ENCODE peak calls at places on chromosome 1, in six cellular contexts. One of them, this sample, is unnamed.

GRCh38 chr1:189628857-189629256 is 848.8 kb downstream of the BRINP3 start:
- DNase-seq in adrenal gland: no peak
- DNase-seq in pancreas: no peak
- DNase-seq in CD4-positive, alpha-beta memory T cell: no peak
- DNase-seq in lung: no peak
- DNase-seq in heart left ventricle: no peak
- DNase-seq in this sample: no peak

GRCh38 chr1:65067491-65068201 is 80.4 kb upstream of the AK4 start:
- DNase-seq in CD4-positive, alpha-beta memory T cell: peak; percentile 69
- DNase-seq in pancreas: peak; percentile 81
- DNase-seq in lung: peak; percentile 72
- DNase-seq in adrenal gland: peak; percentile 85
- DNase-seq in heart left ventricle: peak; percentile 85
- DNase-seq in this sample: peak; percentile 74

GRCh38 chr1:226985839-226986463 is 45.9 kb downstream of the COQ8A start:
- DNase-seq in adrenal gland: peak; percentile 42
- DNase-seq in lung: no peak
- DNase-seq in pancreas: no peak
- DNase-seq in CD4-positive, alpha-beta memory T cell: no peak
- DNase-seq in heart left ventricle: peak; percentile 53
- DNase-seq in this sample: no peak

GRCh38 chr1:168320805-168321577 is 40.3 kb downstream of the TBX19 start:
- DNase-seq in adrenal gland: peak; percentile 68
- DNase-seq in heart left ventricle: no peak
- DNase-seq in pancreas: no peak
- DNase-seq in CD4-positive, alpha-beta memory T cell: no peak
- DNase-seq in lung: no peak
- DNase-seq in this sample: no peak

GRCh38 chr1:208950206-208950605 is 633.3 kb upstream of the CAMK1G start:
- DNase-seq in pancreas: no peak
- DNase-seq in lung: no peak
- DNase-seq in heart left ventricle: no peak
- DNase-seq in CD4-positive, alpha-beta memory T cell: no peak
- DNase-seq in adrenal gland: no peak
- DNase-seq in this sample: no peak

GRCh38 chr1:145782166-145783099 is 41.5 kb downstream of the RNF115 start:
- DNase-seq in adrenal gland: no peak
- DNase-seq in heart left ventricle: no peak
- DNase-seq in pancreas: no peak
- DNase-seq in lung: no peak
- DNase-seq in CD4-positive, alpha-beta memory T cell: no peak
- DNase-seq in this sample: no peak

GRCh38 chr1:77511440-77511840 is 171.0 kb downstream of the ZZZ3 start:
- DNase-seq in lung: no peak
- DNase-seq in pancreas: no peak
- DNase-seq in heart left ventricle: no peak
- DNase-seq in adrenal gland: no peak
- DNase-seq in CD4-positive, alpha-beta memory T cell: no peak
- DNase-seq in this sample: no peak

GRCh38 chr1:225572422-225572821 is 80.5 kb downstream of the ENAH start:
- DNase-seq in lung: no peak
- DNase-seq in CD4-positive, alpha-beta memory T cell: no peak
- DNase-seq in adrenal gland: no peak
- DNase-seq in pancreas: no peak
- DNase-seq in heart left ventricle: no peak
- DNase-seq in this sample: no peak

GRCh38 chr1:155005076-155005971 is 2.7 kb downstream of the ZBTB7B start:
- DNase-seq in lung: peak; percentile 82
- DNase-seq in pancreas: peak; percentile 83
- DNase-seq in heart left ventricle: peak; percentile 89
- DNase-seq in CD4-positive, alpha-beta memory T cell: peak; percentile 57
- DNase-seq in adrenal gland: peak; percentile 91
- DNase-seq in this sample: no peak

GRCh38 chr1:71089536-71090270 is 8.9 kb upstream of the ZRANB2 start:
- DNase-seq in CD4-positive, alpha-beta memory T cell: no peak
- DNase-seq in heart left ventricle: no peak
- DNase-seq in pancreas: no peak
- DNase-seq in adrenal gland: no peak
- DNase-seq in lung: no peak
- DNase-seq in this sample: no peak

GRCh38 chr1:154992721-154993571 is 440 bp upstream of the LENEP start:
- DNase-seq in adrenal gland: peak; percentile 30
- DNase-seq in CD4-positive, alpha-beta memory T cell: no peak
- DNase-seq in lung: no peak
- DNase-seq in heart left ventricle: peak; percentile 20
- DNase-seq in pancreas: no peak
- DNase-seq in this sample: no peak

GRCh38 chr1:184036517-184036949 is 995 bp downstream of the COLGALT2 start:
- DNase-seq in lung: no peak
- DNase-seq in adrenal gland: peak; percentile 55
- DNase-seq in pancreas: peak; percentile 64
- DNase-seq in heart left ventricle: peak; percentile 71
- DNase-seq in CD4-positive, alpha-beta memory T cell: no peak
- DNase-seq in this sample: no peak

GRCh38 chr1:107432108-107432507 is 291.3 kb downstream of the NTNG1 start:
- DNase-seq in CD4-positive, alpha-beta memory T cell: no peak
- DNase-seq in pancreas: no peak
- DNase-seq in heart left ventricle: no peak
- DNase-seq in adrenal gland: no peak
- DNase-seq in lung: no peak
- DNase-seq in this sample: no peak

GRCh38 chr1:169109561-169110134 is 3.2 kb downstream of the ATP1B1 start:
- DNase-seq in lung: peak; percentile 85
- DNase-seq in pancreas: peak; percentile 82
- DNase-seq in adrenal gland: peak; percentile 90
- DNase-seq in heart left ventricle: peak; percentile 69
- DNase-seq in CD4-positive, alpha-beta memory T cell: no peak
- DNase-seq in this sample: no peak

GRCh38 chr1:193417945-193418744 is 231.7 kb upstream of the B3GALT2 start:
- DNase-seq in CD4-positive, alpha-beta memory T cell: no peak
- DNase-seq in heart left ventricle: no peak
- DNase-seq in lung: no peak
- DNase-seq in adrenal gland: no peak
- DNase-seq in pancreas: no peak
- DNase-seq in this sample: no peak

GRCh38 chr1:104780470-104781078 is 1030.9 kb downstream of the AMY1C start:
- DNase-seq in lung: no peak
- DNase-seq in heart left ventricle: no peak
- DNase-seq in CD4-positive, alpha-beta memory T cell: no peak
- DNase-seq in pancreas: no peak
- DNase-seq in adrenal gland: no peak
- DNase-seq in this sample: peak; percentile 35

GRCh38 chr1:28456078-28456477 is 49.8 kb upstream of the RCC1 start:
- DNase-seq in heart left ventricle: no peak
- DNase-seq in CD4-positive, alpha-beta memory T cell: no peak
- DNase-seq in pancreas: no peak
- DNase-seq in adrenal gland: no peak
- DNase-seq in lung: no peak
- DNase-seq in this sample: no peak

DNA sequence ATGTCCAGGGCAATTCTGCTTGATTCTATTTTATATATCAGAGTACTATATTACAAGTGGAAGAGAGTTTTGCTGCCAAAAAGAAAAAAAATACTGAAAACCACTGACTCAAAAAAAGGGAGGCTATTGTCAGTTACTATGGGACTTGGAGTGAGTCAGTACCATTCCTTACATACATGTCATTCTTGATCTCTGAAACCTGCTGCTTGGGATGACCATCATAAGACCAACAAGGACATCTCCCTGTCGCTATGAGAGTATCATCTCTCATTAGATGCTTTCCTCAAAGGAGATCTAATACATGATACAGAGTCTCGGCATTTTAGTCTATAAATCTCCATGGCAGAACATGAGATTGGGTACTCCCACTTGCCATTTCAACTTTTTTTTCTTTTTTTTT is 11.8 kb upstream of the INPP5B start:
- DNase-seq in pancreas: no peak
- DNase-seq in adrenal gland: no peak
- DNase-seq in lung: no peak
- DNase-seq in heart left ventricle: no peak
- DNase-seq in CD4-positive, alpha-beta memory T cell: no peak
- DNase-seq in this sample: no peak
- H3K36me3 ChIP-seq in pancreas: peaks cover 34% of the 10 kb centered on the region
- H3K36me3 ChIP-seq in adrenal gland: peaks cover 47% of the 10 kb centered on the region
- H3K36me3 ChIP-seq in lung: peaks cover 24% of the 10 kb centered on the region
- H3K36me3 ChIP-seq in heart left ventricle: peaks cover 56% of the 10 kb centered on the region
- H3K36me3 ChIP-seq in CD4-positive, alpha-beta memory T cell: peaks cover 40% of the 10 kb centered on the region
- H3K36me3 ChIP-seq in this sample: peaks cover 22% of the 10 kb centered on the region

GRCh38 chr1:18111605-18112297 is 4.2 kb downstream of the IGSF21 start:
- DNase-seq in lung: no peak
- DNase-seq in adrenal gland: no peak
- DNase-seq in pancreas: no peak
- DNase-seq in heart left ventricle: no peak
- DNase-seq in CD4-positive, alpha-beta memory T cell: no peak
- DNase-seq in this sample: no peak

GRCh38 chr1:18112611-18113010 is 5.0 kb downstream of the IGSF21 start:
- DNase-seq in CD4-positive, alpha-beta memory T cell: no peak
- DNase-seq in lung: no peak
- DNase-seq in heart left ventricle: no peak
- DNase-seq in adrenal gland: no peak
- DNase-seq in pancreas: no peak
- DNase-seq in this sample: no peak

GRCh38 chr1:18118078-18118477 is 10.5 kb downstream of the IGSF21 start:
- DNase-seq in lung: no peak
- DNase-seq in CD4-positive, alpha-beta memory T cell: no peak
- DNase-seq in pancreas: no peak
- DNase-seq in heart left ventricle: peak; percentile 51
- DNase-seq in adrenal gland: peak; percentile 40
- DNase-seq in this sample: no peak

GRCh38 chr1:18116777-18117176 is 9.2 kb downstream of the IGSF21 start:
- DNase-seq in pancreas: no peak
- DNase-seq in lung: no peak
- DNase-seq in CD4-positive, alpha-beta memory T cell: no peak
- DNase-seq in heart left ventricle: no peak
- DNase-seq in adrenal gland: no peak
- DNase-seq in this sample: no peak

GRCh38 chr1:18114726-18115410 is 7.3 kb downstream of the IGSF21 start:
- DNase-seq in lung: no peak
- DNase-seq in pancreas: no peak
- DNase-seq in adrenal gland: no peak
- DNase-seq in heart left ventricle: no peak
- DNase-seq in CD4-positive, alpha-beta memory T cell: no peak
- DNase-seq in this sample: no peak
- H3K36me3 ChIP-seq in lung: no peaks in the 10 kb centered on the region
- H3K36me3 ChIP-seq in pancreas: no peaks in the 10 kb centered on the region
- H3K36me3 ChIP-seq in adrenal gland: no peaks in the 10 kb centered on the region
- H3K36me3 ChIP-seq in heart left ventricle: no peaks in the 10 kb centered on the region
- H3K36me3 ChIP-seq in CD4-positive, alpha-beta memory T cell: no peaks in the 10 kb centered on the region
- H3K36me3 ChIP-seq in this sample: no peaks in the 10 kb centered on the region

DNA sequence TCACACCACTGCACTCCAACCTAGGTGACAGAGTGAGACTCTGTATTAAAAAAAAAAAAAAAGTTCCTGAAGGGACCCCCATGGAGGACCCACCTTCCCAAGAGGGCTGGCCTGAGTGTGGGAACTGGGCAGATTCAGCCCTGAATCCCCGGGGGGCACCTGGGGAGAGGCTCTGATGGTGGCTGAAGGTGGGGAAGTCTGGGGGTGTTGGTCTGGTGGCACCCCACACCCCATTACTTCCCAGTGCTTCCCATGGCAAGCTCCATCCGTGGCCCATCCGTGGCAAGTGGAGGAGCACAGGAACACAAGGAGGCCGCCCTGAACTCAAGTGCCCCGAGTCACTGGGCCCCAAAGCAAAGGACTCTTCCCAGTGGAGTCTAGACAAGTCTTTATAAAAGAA is 778 bp upstream of the TNFRSF25 start:
- DNase-seq in heart left ventricle: no peak
- DNase-seq in pancreas: no peak
- DNase-seq in adrenal gland: no peak
- DNase-seq in CD4-positive, alpha-beta memory T cell: no peak
- DNase-seq in lung: no peak
- DNase-seq in this sample: no peak
- H3K36me3 ChIP-seq in heart left ventricle: peaks cover 60% of the 10 kb centered on the region
- H3K36me3 ChIP-seq in pancreas: no peaks in the 10 kb centered on the region
- H3K36me3 ChIP-seq in adrenal gland: peaks cover 57% of the 10 kb centered on the region
- H3K36me3 ChIP-seq in CD4-positive, alpha-beta memory T cell: peaks cover 21% of the 10 kb centered on the region
- H3K36me3 ChIP-seq in lung: no peaks in the 10 kb centered on the region
- H3K36me3 ChIP-seq in this sample: peaks cover 67% of the 10 kb centered on the region

GRCh38 chr1:157697781-157698569 is 2.6 kb downstream of the FCRL3 start:
- DNase-seq in heart left ventricle: no peak
- DNase-seq in lung: no peak
- DNase-seq in adrenal gland: no peak
- DNase-seq in pancreas: no peak
- DNase-seq in CD4-positive, alpha-beta memory T cell: no peak
- DNase-seq in this sample: no peak
- H3K36me3 ChIP-seq in heart left ventricle: no peaks in the 10 kb centered on the region
- H3K36me3 ChIP-seq in lung: no peaks in the 10 kb centered on the region
- H3K36me3 ChIP-seq in adrenal gland: no peaks in the 10 kb centered on the region
- H3K36me3 ChIP-seq in pancreas: no peaks in the 10 kb centered on the region
- H3K36me3 ChIP-seq in CD4-positive, alpha-beta memory T cell: no peaks in the 10 kb centered on the region
- H3K36me3 ChIP-seq in this sample: no peaks in the 10 kb centered on the region

GRCh38 chr1:102970496-102971078 is 137.7 kb downstream of the COL11A1 start:
- DNase-seq in adrenal gland: peak; percentile 22
- DNase-seq in lung: no peak
- DNase-seq in CD4-positive, alpha-beta memory T cell: no peak
- DNase-seq in heart left ventricle: no peak
- DNase-seq in pancreas: no peak
- DNase-seq in this sample: peak; percentile 37
- H3K36me3 ChIP-seq in adrenal gland: no peaks in the 10 kb centered on the region
- H3K36me3 ChIP-seq in lung: no peaks in the 10 kb centered on the region
- H3K36me3 ChIP-seq in CD4-positive, alpha-beta memory T cell: no peaks in the 10 kb centered on the region
- H3K36me3 ChIP-seq in heart left ventricle: no peaks in the 10 kb centered on the region
- H3K36me3 ChIP-seq in pancreas: no peaks in the 10 kb centered on the region
- H3K36me3 ChIP-seq in this sample: peaks cover 3% of the 10 kb centered on the region